ENCODE peak calls at places on chromosomes 13 and 19, in eight cellular contexts. M is A172; T is amniotic epithelial cell; P is cardiac fibroblast; I is SW 1271; W is stimulated activated effector memory CD8-positive, alpha-beta T cell treated with anti-CD3 and anti-CD28 coated beads, Interleukin-12 subunit alpha, Interleukin-12 subunit beta, amount 100 ng/mL, for 72 hours; Q is BE2C; U is stimulated activated naive CD8-positive, alpha-beta T cell treated with anti-CD3 and anti-CD28 coated beads, Interleukin-15, Interleukin-2, amounts not matched to agents 100 U/mL and 50 U/mL, for 24 hours. S is an unnamed sample.

GRCh38 chr19:50492303-50493052 is 15.8 kb upstream of the GARIN5A start:
- DNase-seq in P (no peak), T (no peak), Q (no peak), I (no peak), M (no peak), W (no peak), U (peak), S (no peak)

GRCh38 chr19:16380943-16381755 is 56.5 kb downstream of the KLF2 start:
- DNase-seq in W (no peak), U (no peak), P (no peak), T (no peak), M (no peak), I (no peak), Q (no peak), S (no peak)

GRCh38 chr19:16921766-16922591 is 33.2 kb downstream of the F2RL3 start:
- DNase-seq in P (no peak), U (no peak), W (no peak), Q (no peak), I (no peak), M (no peak), T (no peak), S (no peak)

GRCh38 chr13:93535256-93535655 is 308.6 kb downstream of the GPC6 start:
- DNase-seq in T (peak), I (no peak), P (peak), Q (no peak), U (no peak), W (no peak), M (peak), S (no peak)

GRCh38 chr19:311813-312261 is 20.6 kb upstream of the PLPP2 start:
- DNase-seq in U (no peak), M (no peak), P (no peak), T (no peak), I (no peak), W (no peak), Q (no peak), S (no peak)

GRCh38 chr13:40355126-40355719 is 311.2 kb downstream of the FOXO1 start:
- DNase-seq in I (no peak), Q (no peak), U (no peak), T (no peak), W (no peak), P (no peak), M (no peak), S (no peak)

GRCh38 chr13:59677966-59678814 is 485.5 kb downstream of the DIAPH3 start:
- DNase-seq in W (no peak), T (peak), M (peak), Q (peak), U (no peak), I (peak), P (peak), S (no peak)

GRCh38 chr19:48511800-48512503 is at the start of gene LMTK3:
- DNase-seq in T (peak), W (no peak), U (peak), I (peak), Q (peak), P (peak), M (peak), S (no peak)

GRCh38 chr19:5961969-5962945 is 15.7 kb downstream of the RANBP3 start:
- DNase-seq in T (peak), Q (no peak), U (peak), I (no peak), W (peak), M (peak), P (peak), S (no peak)

GRCh38 chr19:13154911-13155471 is 4.8 kb downstream of the IER2 start:
- DNase-seq in M (no peak), W (peak), Q (peak), T (peak), I (peak), P (peak), U (peak), S (peak)

GRCh38 chr13:29707876-29708543 is 112.5 kb upstream of the SLC7A1 start:
- DNase-seq in Q (peak), M (peak), T (peak), I (peak), P (peak), W (peak), U (peak), S (no peak)

GRCh38 chr19:44609219-44609618 is 4.1 kb upstream of the IGSF23 start:
- DNase-seq in P (no peak), U (no peak), T (no peak), W (no peak), Q (no peak), M (no peak), I (no peak), S (no peak)

GRCh38 chr19:16969127-16969526 is 57.5 kb downstream of the CPAMD8 start:
- DNase-seq in P (peak), I (peak), T (peak), U (no peak), M (no peak), W (no peak), Q (peak), S (no peak)

GRCh38 chr13:113863511-113864302 is at the start of gene GAS6:
- DNase-seq in U (no peak), W (no peak), P (peak), I (no peak), M (no peak), Q (peak), T (peak), S (no peak)

GRCh38 chr19:19122902-19123301 is 15.4 kb downstream of the TMEM161A start:
- DNase-seq in Q (no peak), T (no peak), U (no peak), M (no peak), P (no peak), I (no peak), W (no peak), S (no peak)

GRCh38 chr13:37340911-37341670 is 235.6 kb upstream of the CSNK1A1L start:
- DNase-seq in M (no peak), W (no peak), I (no peak), U (no peak), Q (peak), P (no peak), T (no peak), S (no peak)

GRCh38 chr19:45472557-45473365 is 5.0 kb downstream of the FOSB start:
- DNase-seq in T (no peak), W (no peak), Q (no peak), P (no peak), U (no peak), I (no peak), M (no peak), S (no peak)

GRCh38 chr19:53927745-53928144 is 18.7 kb downstream of the CACNG7 start:
- DNase-seq in Q (no peak), U (peak), T (peak), W (no peak), P (peak), M (peak), I (no peak), S (no peak)

GRCh38 chr13:110499621-110500281 is 61.8 kb downstream of the RAB20 start:
- DNase-seq in U (no peak), Q (peak), P (peak), M (peak), W (no peak), I (no peak), T (no peak), S (no peak)

GRCh38 chr13:67259208-67259607 is 29.1 kb upstream of the PCDH9 start:
- DNase-seq in Q (no peak), M (no peak), T (no peak), W (no peak), P (no peak), U (no peak), I (no peak), S (no peak)

GRCh38 chr13:76790519-76791289 is 95.5 kb downstream of the KCTD12 start:
- DNase-seq in Q (no peak), M (no peak), T (no peak), I (no peak), U (no peak), W (no peak), P (peak), S (no peak)

GRCh38 chr19:38710928-38711725 is 33.1 kb downstream of the CAPN12 start:
- DNase-seq in U (no peak), M (no peak), T (peak), Q (no peak), W (no peak), P (peak), I (no peak), S (no peak)

GRCh38 chr13:78241278-78241919 is 322.8 kb upstream of the EDNRB start:
- DNase-seq in T (peak), I (peak), Q (peak), P (peak), U (peak), W (no peak), M (peak), S (no peak)

GRCh38 chr19:19279062-19279612 is 6.0 kb upstream of the TM6SF2 start:
- DNase-seq in P (no peak), T (no peak), I (no peak), U (no peak), M (no peak), W (no peak), Q (no peak), S (no peak)

GRCh38 chr13:80116107-80116506 is 224.8 kb downstream of the SPRY2 start:
- DNase-seq in I (no peak), M (peak), U (no peak), Q (no peak), W (no peak), T (peak), P (peak), S (no peak)

GRCh38 chr13:111184685-111185401 is 69.7 kb downstream of the ARHGEF7 start:
- DNase-seq in M (no peak), Q (peak), T (no peak), P (peak), W (no peak), U (peak), I (no peak), S (peak)

GRCh38 chr13:110216403-110217041 is 90.4 kb downstream of the COL4A1 start:
- DNase-seq in T (peak), U (no peak), P (peak), I (no peak), W (no peak), M (peak), Q (no peak), S (no peak)

GRCh38 chr19:44660081-44660480 is 11.2 kb upstream of the CEACAM19 start:
- DNase-seq in Q (no peak), U (no peak), M (no peak), P (no peak), W (no peak), I (no peak), T (no peak), S (no peak)